ENCODE peak calls at places on chromosomes 16 and 17, in four cellular contexts. P, S, F and E are unnamed samples.

GRCh38 chr17:3688852-3689261 is 7.1 kb downstream of the P2RX5 start:
- DNase-seq in F (no peak), S (no peak), P (no peak), E (no peak)

GRCh38 chr16:65991149-65991701 is 375.3 kb upstream of the CDH5 start:
- DNase-seq in F (no peak), S (no peak), P (no peak), E (no peak)

GRCh38 chr16:87266846-87267245 is 50.3 kb downstream of the C16orf95 start:
- DNase-seq in P (no peak), S (peak), F (no peak), E (no peak)

GRCh38 chr17:15413101-15413750 is 54.2 kb downstream of the CDRT4 start:
- DNase-seq in F (no peak), P (no peak), S (no peak), E (no peak)

GRCh38 chr16:80932725-80933124 is 74.0 kb downstream of the CMC2 start:
- DNase-seq in S (peak), P (no peak), F (no peak), E (no peak)

GRCh38 chr17:17408236-17408794 is 68.5 kb upstream of the MED9 start:
- DNase-seq in S (no peak), P (peak), F (no peak), E (no peak)

GRCh38 chr17:48843172-48843900 is 12.5 kb downstream of the CALCOCO2 start:
- DNase-seq in F (no peak), P (no peak), S (no peak), E (no peak)

GRCh38 chr17:50123649-50124349 is 6.2 kb downstream of the SAMD14 start:
- DNase-seq in P (no peak), S (peak), F (no peak), E (no peak)

GRCh38 chr17:26774291-26775218 is 519.4 kb upstream of the WSB1 start:
- DNase-seq in F (no peak), P (no peak), S (peak), E (no peak)

GRCh38 chr17:50625032-50625871 is 9.4 kb upstream of the ABCC3 start:
- DNase-seq in S (no peak), F (no peak), P (no peak), E (no peak)

GRCh38 chr17:69390735-69391501 is 23.6 kb upstream of the MAP2K6 start:
- DNase-seq in P (peak), F (no peak), S (no peak), E (no peak)

GRCh38 chr16:65875362-65876199 is 490.9 kb upstream of the CDH5 start:
- DNase-seq in F (no peak), S (peak), P (no peak), E (no peak)

GRCh38 chr16:81608515-81609209 is 164.1 kb downstream of the CMIP start:
- DNase-seq in P (no peak), F (no peak), S (no peak), E (no peak)

GRCh38 chr17:79001190-79002020 is 8.2 kb downstream of the CANT1 start:
- DNase-seq in P (no peak), F (no peak), S (no peak), E (no peak)

GRCh38 chr16:24166684-24167083 is 89.5 kb upstream of the CACNG3 start:
- DNase-seq in F (no peak), P (no peak), S (no peak), E (no peak)

GRCh38 chr17:40956401-40957254 is 10.1 kb downstream of the KRT39 start:
- DNase-seq in F (no peak), P (peak), S (no peak), E (no peak)

GRCh38 chr17:81508639-81509047 is 4.0 kb downstream of the ACTG1 start:
- DNase-seq in F (no peak), S (no peak), P (peak), E (no peak)

GRCh38 chr16:27232061-27232841 is 28.9 kb downstream of the KDM8 start:
- DNase-seq in P (no peak), F (peak), S (no peak), E (no peak)

GRCh38 chr16:29913514-29913913 is 12.5 kb downstream of the KCTD13 start:
- DNase-seq in P (no peak), F (no peak), S (no peak), E (no peak)

GRCh38 chr16:48426244-48427135 is 41.3 kb upstream of the SIAH1 start:
- DNase-seq in F (no peak), S (no peak), P (no peak), E (no peak)

GRCh38 chr17:4769628-4770027 is 2.1 kb upstream of the TM4SF5 start:
- DNase-seq in P (peak), S (no peak), F (no peak), E (no peak)

GRCh38 chr17:81865733-81866439 is 5.3 kb downstream of the ARHGDIA start:
- DNase-seq in S (peak), F (no peak), P (peak), E (no peak)

GRCh38 chr17:63961355-63962207 is 11.1 kb downstream of the SCN4A start:
- DNase-seq in P (peak), F (no peak), S (peak), E (peak)

GRCh38 chr17:82832881-82833475 is 6.8 kb downstream of the ZNF750 start:
- DNase-seq in S (no peak), F (no peak), P (no peak), E (no peak)

GRCh38 chr17:83068641-83069570 is 10.5 kb upstream of the METRNL start:
- DNase-seq in F (no peak), S (no peak), P (no peak), E (no peak)

GRCh38 chr16:21071741-21072140 is 78.9 kb downstream of the DNAH3 start:
- DNase-seq in F (no peak), S (no peak), P (no peak), E (no peak)

GRCh38 chr17:49616086-49616485 is 40.4 kb downstream of the NXPH3 start:
- DNase-seq in P (no peak), S (no peak), F (no peak), E (no peak)

GRCh38 chr17:17959520-17960361 is 12.5 kb downstream of the TOM1L2 start:
- DNase-seq in S (no peak), P (no peak), F (peak), E (no peak)

GRCh38 chr17:40912506-40913220 is 24.8 kb downstream of the KRT23 start:
- DNase-seq in F (no peak), S (no peak), P (no peak), E (no peak)

GRCh38 chr16:56477096-56477878 is 25.9 kb downstream of the OGFOD1 start:
- DNase-seq in F (no peak), P (peak), S (no peak), E (no peak)

GRCh38 chr16:81927561-81928185 is 83.6 kb downstream of the SDR42E1 start:
- DNase-seq in S (no peak), F (no peak), P (no peak), E (no peak)

GRCh38 chr16:15460601-15461000 is 26.2 kb downstream of the BMERB1 start:
- DNase-seq in P (no peak), F (no peak), S (no peak), E (no peak)

GRCh38 chr16:13793788-13794461 is 126.0 kb upstream of the ERCC4 start:
- DNase-seq in S (no peak), P (no peak), F (no peak), E (no peak)

GRCh38 chr16:53055603-53056527 is 1.1 kb downstream of the CHD9 start:
- DNase-seq in S (peak), F (no peak), P (peak), E (no peak)

GRCh38 chr16:53052519-53053501 is at the start of gene CHD9NB:
- DNase-seq in P (peak), S (peak), F (no peak), E (no peak)

GRCh38 chr16:53056528-53056881 is 1.7 kb downstream of the CHD9 start:
- DNase-seq in P (peak), S (no peak), F (no peak), E (no peak)

GRCh38 chr16:53054670-53055485 is at the start of gene CHD9:
- DNase-seq in S (peak), P (peak), F (peak), E (peak)

GRCh38 chr16:53053967-53054669 is 673 bp upstream of the CHD9 start:
- DNase-seq in P (peak), S (peak), F (no peak), E (no peak)
- TF ChIP-seq TCF12 in P (no peak), S (no peak), F (no peak), E (no peak)

GRCh38 chr16:89918453-89919347 is at the start of gene MC1R:
- DNase-seq in S (peak), F (no peak), P (peak), E (peak)

GRCh38 chr16:89920723-89921122 is 2.1 kb downstream of the MC1R start:
- DNase-seq in P (no peak), F (no peak), S (no peak), E (no peak)

GRCh38 chr16:89915303-89916232 is 3.1 kb upstream of the MC1R start:
- DNase-seq in S (no peak), P (peak), F (no peak), E (no peak)

GRCh38 chr16:89919535-89920406 is 1.1 kb downstream of the MC1R start:
- DNase-seq in P (no peak), F (no peak), S (no peak), E (no peak)

GRCh38 chr16:89917773-89918452 is 749 bp upstream of the MC1R start:
- DNase-seq in S (peak), F (peak), P (peak), E (no peak)
- TF ChIP-seq POLR2AphosphoS5 in S (no peak), F (peak), P (peak), E (no peak)

DNA sequence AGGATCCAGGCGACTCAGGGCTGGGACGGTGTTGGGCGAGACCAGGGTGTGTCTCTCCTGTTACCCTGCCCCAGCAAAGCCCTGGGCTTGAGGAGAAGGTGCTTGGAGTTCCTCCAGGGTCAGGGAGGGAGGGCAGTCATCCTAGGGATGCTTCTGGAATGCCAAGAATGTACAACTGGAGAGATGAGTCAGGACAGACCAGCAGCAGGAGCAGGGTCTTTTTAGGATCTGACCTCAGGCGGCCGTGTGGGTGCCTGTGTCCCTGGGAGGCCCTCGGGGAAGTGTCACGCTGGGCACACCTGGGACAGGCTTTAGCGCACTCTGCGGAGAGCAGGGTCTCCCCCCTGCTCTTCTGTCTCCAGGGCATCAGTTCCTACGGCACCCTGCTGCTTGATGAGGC is 8.2 kb upstream of the MTSS2 start:
- DNase-seq in F (no peak), P (no peak), S (no peak), E (peak)
- TF ChIP-seq TCF12 in F (no peak), P (no peak), S (peak), E (peak)

DNA sequence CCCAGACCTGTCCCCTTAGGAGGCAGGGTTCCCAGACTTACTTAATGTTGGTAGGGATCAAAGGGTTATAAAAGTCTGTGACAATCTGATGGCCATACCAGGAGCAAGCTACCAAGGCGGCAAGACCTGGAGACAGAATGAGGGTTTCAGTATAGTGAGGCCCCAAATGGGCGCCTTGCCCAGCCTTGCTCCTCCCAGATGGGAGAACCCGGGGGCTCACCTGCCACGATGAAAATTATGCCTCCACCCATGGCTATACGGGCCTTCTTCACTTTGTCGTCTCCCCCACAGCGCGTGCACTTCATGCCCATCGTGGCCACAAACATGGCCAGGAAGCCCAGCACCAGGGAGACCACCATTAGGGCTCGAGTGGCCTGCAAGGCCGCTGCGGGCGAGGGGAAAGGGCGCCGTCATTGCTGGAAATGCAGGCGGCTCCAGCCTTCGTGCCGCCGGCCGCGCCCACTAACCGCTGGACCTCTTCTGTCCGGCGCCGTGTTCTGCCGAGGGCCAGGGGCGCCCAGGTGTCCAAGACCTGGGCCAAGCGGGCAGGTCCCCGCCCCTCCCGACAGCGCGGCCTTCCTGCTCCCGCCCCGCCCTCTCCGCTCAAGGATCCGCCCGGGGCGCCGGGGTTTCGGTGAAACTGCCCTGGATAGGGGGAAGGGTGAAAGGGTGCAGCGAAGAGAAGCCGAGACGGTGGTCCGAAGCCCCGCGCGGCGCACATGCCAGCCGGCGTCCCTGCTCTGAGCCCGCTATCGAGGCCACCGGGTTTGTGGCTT is 1.5 kb downstream of the CLDN7 start:
- DNase-seq in S (no peak), P (no peak), F (no peak), E (peak)
- TF ChIP-seq POLR2AphosphoS5 in S (no peak), P (no peak), F (no peak), E (peak)

DNA sequence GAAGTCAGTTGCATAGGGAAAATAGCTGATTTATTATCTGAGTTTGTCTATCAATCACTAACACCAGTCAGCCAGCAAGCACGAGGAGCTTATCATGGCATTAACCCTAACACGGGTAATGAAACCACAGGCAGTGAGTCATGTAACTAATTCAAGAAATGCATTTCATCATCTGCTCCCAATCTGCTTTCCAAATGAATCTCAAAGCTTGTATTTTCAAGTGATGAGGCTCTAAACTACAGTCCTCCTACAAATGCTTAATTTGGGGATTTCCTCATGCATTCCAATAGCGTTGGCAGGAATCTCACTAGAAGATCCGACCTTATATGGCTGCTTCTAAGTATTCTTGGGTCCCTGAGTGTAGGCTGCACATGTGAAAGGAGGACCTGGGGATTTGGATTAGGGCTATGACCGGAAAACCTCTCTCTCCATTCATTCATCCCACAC is 118.4 kb upstream of the HSBP1 start:
- DNase-seq in P (no peak), F (peak), S (no peak), E (no peak)
- TF ChIP-seq TCF12 in P (no peak), F (no peak), S (peak), E (no peak)

GRCh38 chr17:74798239-74798707 is 22.1 kb upstream of the NAT9 start:
- DNase-seq in P (no peak), S (no peak), F (no peak), E (no peak)
- TF ChIP-seq POLR2AphosphoS5 in P (no peak), S (no peak), F (no peak), E (no peak)

GRCh38 chr17:61452301-61453290 is at the start of gene TBX4:
- DNase-seq in S (no peak), F (no peak), P (no peak), E (no peak)
- TF ChIP-seq TCF12 in S (no peak), F (no peak), P (no peak), E (peak)

DNA sequence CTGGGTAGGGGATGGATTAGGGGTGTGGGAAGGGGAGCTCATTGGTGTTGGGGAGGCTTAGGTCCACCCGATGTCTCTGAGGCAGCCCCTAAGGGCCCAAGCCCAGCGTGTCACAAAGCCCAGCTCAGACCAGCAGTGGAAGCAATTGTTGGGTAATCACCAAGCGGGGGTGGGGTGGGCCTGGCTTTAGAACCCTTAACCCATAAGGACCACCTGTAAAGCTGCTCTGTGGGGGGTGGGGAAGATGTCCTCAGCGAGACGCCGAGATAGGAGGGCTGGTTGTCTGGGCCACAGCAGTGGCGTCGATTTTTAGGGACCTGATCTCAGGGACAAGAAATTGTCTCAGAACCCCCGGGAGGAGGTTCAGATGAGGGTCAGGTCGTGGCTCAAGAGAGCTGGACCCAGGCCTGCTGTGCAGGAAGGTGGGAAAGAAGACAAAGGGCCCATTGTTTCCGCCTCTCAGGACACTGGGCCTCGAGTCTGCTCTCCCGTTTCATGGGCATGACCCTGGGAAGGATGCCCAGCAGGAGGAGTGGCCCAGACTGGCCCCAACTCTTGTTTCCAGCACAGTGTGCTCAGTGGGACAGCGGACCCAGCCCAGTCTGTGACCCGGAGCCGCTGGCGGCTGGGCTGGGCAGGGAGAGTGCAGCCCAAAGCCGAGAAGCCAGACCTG is 15.9 kb downstream of the ST6GALNAC2 start:
- DNase-seq in F (no peak), P (peak), S (peak), E (no peak)
- TF ChIP-seq POLR2AphosphoS5 in F (no peak), P (no peak), S (no peak), E (no peak)